ENCODE peak calls at places on chromosomes 12 and 14, in four cellular contexts. O, U, C and A are unnamed samples.

GRCh38 chr14:46063872-46064271 is 587.7 kb downstream of the RPL10L start:
- DNase-seq in O (no peak), U (no peak), C (no peak), A (peak; percentile 5)

GRCh38 chr12:108483213-108483920 is 31.7 kb upstream of the FICD start:
- DNase-seq in O (no peak), U (no peak), C (no peak), A (no peak)

GRCh38 chr14:59570122-59570521 is 6.5 kb downstream of the CCDC175 start:
- DNase-seq in O (no peak), U (no peak), C (no peak), A (no peak)

GRCh38 chr12:53751336-53752191 is at the start of gene CISTR:
- DNase-seq in O (peak; percentile 45), U (no peak), C (no peak), A (no peak)

GRCh38 chr12:93777249-93777648 is 100.1 kb downstream of the CRADD start:
- DNase-seq in O (no peak), U (no peak), C (no peak), A (no peak)

GRCh38 chr12:52617403-52617785 is 965 bp downstream of the KRT73 start:
- DNase-seq in O (no peak), U (no peak), C (no peak), A (no peak)

GRCh38 chr14:22482085-22482694 is 106.8 kb downstream of the DAD1 start:
- DNase-seq in O (no peak), U (no peak), C (no peak), A (no peak)

GRCh38 chr12:11719678-11720099 is 70.2 kb downstream of the ETV6 start:
- DNase-seq in O (no peak), U (peak; percentile 8), C (no peak), A (no peak)

GRCh38 chr14:77882098-77882497 is 82.2 kb downstream of the ADCK1 start:
- DNase-seq in O (no peak), U (no peak), C (no peak), A (no peak)

GRCh38 chr12:10405294-10405693 is 4.3 kb downstream of the KLRC4 start:
- DNase-seq in O (no peak), U (no peak), C (no peak), A (no peak)
- TF ChIP-seq ELF4 in O (no peak), U (no peak), C (no peak), A (no peak)

DNA sequence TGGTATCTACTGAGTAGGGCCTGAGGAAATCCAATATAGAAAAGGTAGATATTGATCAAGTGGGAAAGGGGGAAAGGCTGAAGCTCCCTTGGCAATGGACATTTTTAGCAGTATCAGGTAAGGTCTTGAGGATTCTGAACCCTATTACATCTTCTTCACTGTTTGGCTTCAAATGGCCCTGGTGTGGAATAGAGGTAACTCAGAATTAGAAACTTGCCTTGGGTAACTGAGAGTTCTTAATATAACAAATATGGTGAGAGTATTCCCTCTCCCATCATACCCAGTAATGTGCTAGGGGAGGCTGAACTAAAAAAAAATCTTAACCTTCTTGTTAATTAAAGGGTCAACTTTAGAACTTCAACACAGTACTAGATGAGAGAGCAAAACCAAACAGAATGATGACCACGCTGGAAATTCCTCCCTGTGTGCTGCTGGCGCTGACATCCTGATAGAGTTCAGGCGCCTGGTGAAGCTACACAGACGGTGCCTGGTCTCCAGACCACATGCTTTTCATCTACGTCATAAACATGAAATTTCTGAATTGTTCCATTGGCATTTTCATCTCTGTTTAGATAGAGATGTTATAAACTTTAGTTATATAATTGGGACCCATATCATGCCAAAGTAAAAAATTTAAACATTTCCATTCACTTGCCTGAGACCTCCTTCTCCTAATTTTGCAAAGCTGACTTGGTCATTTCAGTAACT is 128.3 kb downstream of the AKAP6 start:
- DNase-seq in O (no peak), U (no peak), C (no peak), A (no peak)
- TF ChIP-seq ELF4 in O (no peak), U (no peak), C (no peak), A (no peak)

GRCh38 chr14:103858063-103858820 is 10.9 kb upstream of the PPP1R13B start:
- DNase-seq in O (no peak), U (no peak), C (no peak), A (no peak)

GRCh38 chr14:103862393-103862782 is 15.0 kb upstream of the PPP1R13B start:
- DNase-seq in O (no peak), U (peak; percentile 32), C (peak; percentile 95), A (no peak)

GRCh38 chr14:103863245-103863644 is 15.9 kb upstream of the PPP1R13B start:
- DNase-seq in O (no peak), U (no peak), C (no peak), A (no peak)

GRCh38 chr14:103859416-103860202 is 12.2 kb upstream of the PPP1R13B start:
- DNase-seq in O (no peak), U (no peak), C (no peak), A (no peak)

GRCh38 chr14:103861413-103862392 is 14.3 kb upstream of the PPP1R13B start:
- DNase-seq in O (no peak), U (no peak), C (no peak), A (no peak)
- TF ChIP-seq ELF4 in O (no peak), U (no peak), C (no peak), A (no peak)

DNA sequence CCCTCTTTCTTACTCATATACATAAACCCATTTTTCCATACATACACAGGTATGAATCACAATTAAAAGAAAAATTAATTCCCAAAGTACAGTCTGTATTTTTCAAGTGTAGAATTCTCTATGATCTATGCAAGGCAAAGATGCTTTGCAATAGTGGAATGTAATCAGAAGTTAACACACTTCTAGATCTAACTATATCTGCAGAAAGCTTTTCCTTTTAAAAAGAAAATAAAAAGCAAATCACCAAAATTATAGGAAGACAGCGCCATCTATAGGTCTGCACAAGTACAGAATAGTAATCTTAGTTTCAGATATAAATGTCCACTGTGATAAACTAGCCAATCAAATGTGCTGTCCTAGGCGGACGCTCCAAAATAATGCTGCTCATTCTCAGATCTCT is 22.0 kb downstream of the SLC25A21 start:
- DNase-seq in O (no peak), U (peak; percentile 47), C (peak; percentile 63), A (peak; percentile 37)
- TF ChIP-seq ELF4 in O (no peak), U (no peak), C (no peak), A (no peak)

GRCh38 chr14:98580131-98580678 is 691.8 kb downstream of the BCL11B start:
- DNase-seq in O (no peak), U (peak; percentile 3), C (no peak), A (no peak)
- TF ChIP-seq ELF4 in O (no peak), U (no peak), C (no peak), A (no peak)

GRCh38 chr12:50120521-50120920 is 8.5 kb downstream of the COX14 start:
- DNase-seq in O (no peak), U (no peak), C (no peak), A (no peak)

GRCh38 chr12:50121636-50122035 is 9.6 kb downstream of the COX14 start:
- DNase-seq in O (no peak), U (no peak), C (no peak), A (no peak)

GRCh38 chr12:50120953-50121352 is 8.9 kb downstream of the COX14 start:
- DNase-seq in O (no peak), U (no peak), C (no peak), A (no peak)

GRCh38 chr12:50119387-50119786 is 7.4 kb downstream of the COX14 start:
- DNase-seq in O (no peak), U (no peak), C (no peak), A (no peak)

DNA sequence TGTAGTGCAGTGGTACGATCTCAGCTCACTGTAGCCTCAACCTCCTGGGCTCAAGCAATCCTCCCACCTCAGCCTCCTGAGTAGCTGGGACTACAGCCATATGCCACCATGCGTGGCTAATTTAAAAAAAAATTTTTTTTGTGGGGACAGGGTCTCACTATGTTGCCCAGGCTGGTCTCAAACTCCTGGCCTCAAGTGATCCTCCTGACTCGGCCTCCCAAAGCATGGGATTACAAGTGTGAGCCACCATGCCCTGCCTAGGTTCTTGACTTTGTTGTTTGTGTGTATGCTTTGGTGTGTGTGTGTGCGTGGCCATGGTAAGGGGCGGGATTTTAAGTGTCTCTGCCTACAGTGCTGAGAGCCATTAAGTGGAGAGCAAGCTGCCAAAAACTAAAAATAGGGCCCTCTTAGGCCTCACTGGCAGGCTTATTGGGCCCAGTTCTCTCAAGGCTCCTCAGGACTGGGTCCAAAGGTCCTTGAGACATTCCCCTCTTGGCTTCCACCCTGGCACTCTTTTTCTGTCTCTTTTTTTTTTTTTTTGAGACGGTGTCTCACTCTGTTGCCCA is 5.1 kb downstream of the COX14 start:
- DNase-seq in O (no peak), U (no peak), C (no peak), A (no peak)
- TF ChIP-seq ELF4 in O (no peak), U (no peak), C (no peak), A (no peak)

DNA sequence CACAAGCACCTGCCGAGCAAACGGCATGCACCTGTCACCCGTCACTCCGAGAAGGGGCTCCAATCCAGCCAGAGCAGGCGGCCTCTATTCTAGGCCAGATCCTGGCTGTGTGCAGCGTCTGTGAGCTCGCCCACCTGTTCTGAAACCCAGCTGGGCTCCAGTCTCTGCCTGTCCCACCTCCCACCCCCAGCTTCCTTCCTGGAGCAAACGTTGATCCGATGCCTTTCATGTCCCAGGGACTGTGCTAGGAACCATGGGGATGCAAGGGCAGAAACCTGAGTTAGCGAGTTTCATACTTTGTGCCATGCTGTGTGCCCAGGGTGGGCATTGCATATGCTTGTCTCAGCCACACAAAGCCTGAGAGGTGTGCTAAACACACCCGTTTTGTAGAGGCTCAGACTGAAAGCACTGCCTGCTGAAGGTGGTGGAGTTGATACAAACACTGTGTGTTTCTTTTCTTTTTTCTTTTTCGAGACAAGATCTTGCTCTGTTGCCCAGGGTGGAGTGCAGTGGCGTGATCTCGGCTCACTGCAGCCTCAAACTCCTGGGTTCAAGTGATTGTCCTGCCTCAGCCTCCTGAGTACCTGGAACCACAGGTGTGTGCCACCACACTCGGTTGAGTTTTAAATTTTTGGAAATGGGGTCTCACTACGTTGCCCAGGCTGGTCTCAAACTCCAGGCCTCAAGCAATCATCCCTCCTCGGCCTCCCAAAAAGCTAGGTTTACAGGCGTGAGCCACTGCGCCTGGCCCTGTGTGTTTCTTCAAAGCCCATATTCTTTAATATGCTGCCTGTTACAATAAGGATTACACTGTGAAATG is 84.1 kb upstream of the MED13L start:
- DNase-seq in O (no peak), U (no peak), C (no peak), A (no peak)
- TF ChIP-seq ELF4 in O (no peak), U (no peak), C (no peak), A (no peak)

DNA sequence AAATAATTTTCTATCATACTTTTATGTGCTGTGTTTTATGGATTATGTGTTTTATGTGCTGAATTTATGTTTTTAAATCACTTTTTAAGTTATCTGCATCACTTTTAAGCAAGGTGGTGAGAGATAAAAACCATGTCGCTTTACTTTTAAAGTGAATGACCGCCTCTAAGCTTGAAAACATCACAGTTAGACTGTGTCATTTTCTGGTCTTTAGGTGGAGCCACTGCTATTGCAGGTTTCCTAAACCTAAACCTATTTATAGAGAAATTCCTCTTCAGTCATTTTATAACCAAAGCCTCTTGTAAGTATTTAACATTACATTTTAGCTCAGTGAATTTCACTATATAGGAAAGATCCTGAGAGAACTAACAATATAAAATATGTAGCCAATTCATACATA is 21.0 kb upstream of the MDM2 start:
- DNase-seq in O (no peak), U (peak; percentile 40), C (peak; percentile 56), A (no peak)
- TF ChIP-seq ELF4 in O (no peak), U (no peak), C (no peak), A (no peak)

GRCh38 chr14:103931422-103931821 is 3.2 kb downstream of the TDRD9 start:
- DNase-seq in O (no peak), U (no peak), C (no peak), A (no peak)
- TF ChIP-seq ELF4 in O (no peak), U (no peak), C (no peak), A (no peak)